ENCODE peak calls at places on chromosomes 1 and 21, in seven cellular contexts. G is right cardiac atrium; W is left lung; Q is lower lobe of right lung; A is endodermal cell; T is CD8-positive, alpha-beta memory T cell; F is SJSA1. J is an unnamed sample.

GRCh38 chr1:228347181-228347580 is 59.5 kb downstream of the TRIM11 start:
- DNase-seq in G (no peak), W (peak), Q (peak), A (peak), T (peak), F (no peak), J (no peak)

GRCh38 chr1:27257155-27257554 is 22.7 kb downstream of the WDTC1 start:
- DNase-seq in G (no peak), W (no peak), Q (no peak), A (no peak), T (no peak), F (no peak), J (no peak)

GRCh38 chr1:55321947-55322346 is 106.8 kb upstream of the USP24 start:
- DNase-seq in G (no peak), W (no peak), Q (no peak), A (peak), T (no peak), F (peak), J (no peak)

GRCh38 chr1:67524143-67525052 is 94.2 kb upstream of the SERBP1 start:
- DNase-seq in G (no peak), W (no peak), Q (no peak), A (peak), T (no peak), F (no peak), J (no peak)

GRCh38 chr21:19507682-19508260 is 1104.2 kb upstream of the TMPRSS15 start:
- DNase-seq in G (no peak), W (no peak), Q (no peak), A (peak), T (no peak), F (no peak), J (peak)

GRCh38 chr1:198320748-198321147 is 163.9 kb downstream of the NEK7 start:
- DNase-seq in G (no peak), W (no peak), Q (no peak), A (no peak), T (no peak), F (no peak), J (no peak)

GRCh38 chr1:180975551-180975950 is 47.1 kb downstream of the STX6 start:
- DNase-seq in G (no peak), W (no peak), Q (no peak), A (no peak), T (no peak), F (no peak), J (no peak)

GRCh38 chr21:27693376-27693775 is 726.5 kb upstream of the ADAMTS5 start:
- DNase-seq in G (no peak), W (no peak), Q (no peak), A (no peak), T (no peak), F (peak), J (no peak)

GRCh38 chr1:180155202-180155682 is 573 bp downstream of the QSOX1 start:
- DNase-seq in G (peak), W (no peak), Q (no peak), A (peak), T (no peak), F (no peak), J (peak)

GRCh38 chr1:107679518-107679917 is 285.5 kb downstream of the VAV3 start:
- DNase-seq in G (no peak), W (no peak), Q (no peak), A (no peak), T (no peak), F (no peak), J (no peak)

GRCh38 chr1:2427051-2427450 is 14.7 kb upstream of the PEX10 start:
- DNase-seq in G (no peak), W (no peak), Q (no peak), A (no peak), T (no peak), F (no peak), J (no peak)

GRCh38 chr1:223763881-223764280 is 51.5 kb downstream of the CAPN2 start:
- DNase-seq in G (no peak), W (no peak), Q (no peak), A (no peak), T (no peak), F (no peak), J (no peak)

GRCh38 chr1:247365023-247365422 is 33.4 kb upstream of the ZNF496 start:
- DNase-seq in G (no peak), W (no peak), Q (no peak), A (no peak), T (no peak), F (no peak), J (no peak)

GRCh38 chr1:157170677-157171515 is 32.7 kb upstream of the ETV3 start:
- DNase-seq in G (peak), W (no peak), Q (peak), A (peak), T (no peak), F (peak), J (peak)

GRCh38 chr1:184838374-184838995 is 83.8 kb upstream of the EDEM3 start:
- DNase-seq in G (peak), W (no peak), Q (no peak), A (no peak), T (no peak), F (no peak), J (no peak)

GRCh38 chr1:2632561-2633361 is at the start of gene MMEL1:
- DNase-seq in G (no peak), W (peak), Q (no peak), A (peak), T (no peak), F (no peak), J (no peak)

GRCh38 chr1:167328306-167328705 is 107.6 kb downstream of the POU2F1 start:
- DNase-seq in G (no peak), W (no peak), Q (no peak), A (no peak), T (no peak), F (no peak), J (no peak)

GRCh38 chr1:118563969-118564951 is 379.2 kb upstream of the SPAG17 start:
- DNase-seq in G (no peak), W (no peak), Q (no peak), A (peak), T (no peak), F (no peak), J (no peak)

GRCh38 chr1:218364028-218364710 is 19.0 kb downstream of the TGFB2 start:
- DNase-seq in G (no peak), W (no peak), Q (no peak), A (no peak), T (no peak), F (peak), J (no peak)

GRCh38 chr1:183106746-183107145 is 79.3 kb upstream of the LAMC2 start:
- DNase-seq in G (no peak), W (no peak), Q (no peak), A (no peak), T (no peak), F (peak), J (no peak)

GRCh38 chr1:107138166-107138565 is 2.7 kb upstream of the NTNG1 start:
- DNase-seq in G (no peak), W (no peak), Q (no peak), A (no peak), T (no peak), F (no peak), J (no peak)

GRCh38 chr21:41443562-41443961 is 17.5 kb downstream of the MX1 start:
- DNase-seq in G (no peak), W (no peak), Q (no peak), A (no peak), T (no peak), F (no peak), J (no peak)

GRCh38 chr21:31604591-31605190 is 54.8 kb upstream of the SOD1 start:
- DNase-seq in G (peak), W (peak), Q (peak), A (peak), T (peak), F (peak), J (peak)

GRCh38 chr1:66351913-66352312 is 182.0 kb upstream of the SGIP1 start:
- DNase-seq in G (no peak), W (no peak), Q (no peak), A (no peak), T (peak), F (no peak), J (no peak)

GRCh38 chr1:205329719-205330118 is 8.2 kb upstream of the NUAK2 start:
- DNase-seq in G (no peak), W (peak), Q (no peak), A (no peak), T (no peak), F (no peak), J (no peak)

GRCh38 chr1:161768986-161769672 is 3.0 kb downstream of the ATF6 start:
- DNase-seq in G (no peak), W (no peak), Q (no peak), A (no peak), T (no peak), F (no peak), J (no peak)

GRCh38 chr21:41091561-41091960 is 76.4 kb upstream of the BACE2 start:
- DNase-seq in G (no peak), W (no peak), Q (no peak), A (no peak), T (no peak), F (no peak), J (no peak)

GRCh38 chr1:228291906-228292608 is 84.2 kb downstream of the OBSCN start:
- DNase-seq in G (no peak), W (peak), Q (peak), A (no peak), T (no peak), F (no peak), J (no peak)

GRCh38 chr1:201213926-201214325 is 23.3 kb downstream of the IGFN1 start:
- DNase-seq in G (no peak), W (peak), Q (no peak), A (no peak), T (no peak), F (no peak), J (no peak)

GRCh38 chr1:201215531-201216357 is 25.1 kb downstream of the IGFN1 start:
- DNase-seq in G (no peak), W (peak), Q (no peak), A (peak), T (no peak), F (no peak), J (no peak)

GRCh38 chr1:201213106-201213770 is 22.6 kb downstream of the IGFN1 start:
- DNase-seq in G (no peak), W (peak), Q (no peak), A (no peak), T (no peak), F (no peak), J (no peak)

GRCh38 chr1:201214461-201214860 is 23.8 kb downstream of the IGFN1 start:
- DNase-seq in G (no peak), W (no peak), Q (no peak), A (peak), T (no peak), F (no peak), J (peak)

DNA sequence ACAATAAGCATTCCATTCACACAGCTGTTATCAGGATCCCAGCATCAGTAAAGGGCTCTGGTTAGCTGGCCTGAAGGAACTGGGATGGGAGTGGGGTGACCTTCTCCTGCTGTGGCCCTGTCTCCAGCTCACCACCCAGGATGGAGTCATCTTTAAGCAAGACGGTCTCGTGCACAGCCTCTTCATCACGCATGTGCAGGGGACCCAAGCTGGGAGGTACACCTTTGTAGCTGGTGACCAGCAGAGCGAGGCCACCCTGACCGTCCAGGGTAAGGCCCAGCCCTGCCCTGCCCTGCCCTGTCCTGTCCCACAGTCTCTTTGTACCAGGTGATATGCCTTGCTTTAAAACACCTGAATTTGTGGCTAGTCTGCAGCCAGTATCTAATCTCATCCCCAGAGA is 24.3 kb downstream of the IGFN1 start:
- DNase-seq in G (no peak), W (peak), Q (no peak), A (peak), T (no peak), F (no peak), J (no peak)
- H3K27ac ChIP-seq in G (no peak), W (no peak), Q (no peak), A (no peak), T (no peak), F (no peak), J (no peak)

GRCh38 chr21:15837603-15838002 is 107.8 kb downstream of the USP25 start:
- DNase-seq in G (no peak), W (no peak), Q (no peak), A (no peak), T (no peak), F (no peak), J (no peak)
- H3K27ac ChIP-seq in G (no peak), W (no peak), Q (peak), A (no peak), T (no peak), F (no peak), J (no peak)

GRCh38 chr1:12143631-12144155 is 23.1 kb upstream of the TNFRSF1B start:
- DNase-seq in G (peak), W (peak), Q (peak), A (no peak), T (no peak), F (peak), J (peak)

GRCh38 chr1:12140676-12141532 is 25.9 kb upstream of the TNFRSF1B start:
- DNase-seq in G (no peak), W (no peak), Q (peak), A (no peak), T (peak), F (no peak), J (no peak)

GRCh38 chr1:12142891-12143630 is 23.7 kb upstream of the TNFRSF1B start:
- DNase-seq in G (peak), W (peak), Q (peak), A (no peak), T (no peak), F (no peak), J (no peak)

GRCh38 chr1:12141533-12141855 is 25.3 kb upstream of the TNFRSF1B start:
- DNase-seq in G (no peak), W (no peak), Q (peak), A (no peak), T (peak), F (no peak), J (no peak)

DNA sequence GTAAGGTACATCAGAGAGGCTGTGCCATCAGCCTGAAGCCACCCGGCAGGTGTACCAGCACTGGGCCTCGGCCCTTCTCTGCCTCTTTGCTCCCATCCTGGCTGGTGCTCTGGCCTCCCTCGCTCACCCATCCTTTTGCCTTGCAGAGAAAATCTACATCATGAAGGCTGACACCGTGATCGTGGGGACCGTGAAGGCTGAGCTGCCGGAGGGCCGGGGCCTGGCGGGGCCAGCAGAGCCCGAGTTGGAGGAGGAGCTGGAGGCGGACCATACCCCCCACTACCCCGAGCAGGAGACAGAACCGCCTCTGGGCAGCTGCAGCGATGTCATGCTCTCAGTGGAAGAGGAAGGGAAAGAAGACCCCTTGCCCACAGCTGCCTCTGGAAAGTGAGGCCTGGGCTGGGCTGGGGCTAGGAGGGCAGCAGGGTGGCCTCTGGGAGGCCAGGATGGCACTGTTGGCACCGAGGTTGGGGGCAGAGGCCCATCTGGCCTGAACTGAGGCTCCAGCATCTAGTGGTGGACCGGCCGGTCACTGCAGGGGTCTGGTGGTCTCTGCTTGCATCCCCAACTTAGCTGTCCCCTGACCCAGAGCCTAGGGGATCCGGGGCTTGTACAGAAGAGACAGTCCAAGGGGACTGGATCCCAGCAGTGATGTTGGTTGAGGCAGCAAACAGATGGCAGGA is 24.5 kb upstream of the TNFRSF1B start:
- DNase-seq in G (no peak), W (no peak), Q (peak), A (no peak), T (peak), F (no peak), J (no peak)
- H3K27ac ChIP-seq in G (no peak), W (peak), Q (peak), A (no peak), T (no peak), F (no peak), J (no peak)

GRCh38 chr1:200302192-200302892 is 107.5 kb downstream of the ZNF281 start:
- DNase-seq in G (no peak), W (peak), Q (peak), A (peak), T (peak), F (peak), J (no peak)
- H3K27ac ChIP-seq in G (no peak), W (peak), Q (peak), A (no peak), T (peak), F (no peak), J (no peak)

GRCh38 chr1:145992502-145992936 is 3.9 kb downstream of the TXNIP start:
- DNase-seq in G (no peak), W (no peak), Q (no peak), A (no peak), T (no peak), F (no peak), J (no peak)

GRCh38 chr1:145993618-145994390 is 2.6 kb downstream of the TXNIP start:
- DNase-seq in G (no peak), W (no peak), Q (no peak), A (peak), T (no peak), F (no peak), J (no peak)

GRCh38 chr1:145994391-145995120 is 1.8 kb downstream of the TXNIP start:
- DNase-seq in G (peak), W (no peak), Q (no peak), A (peak), T (peak), F (no peak), J (no peak)

GRCh38 chr1:145991799-145992412 is 4.5 kb downstream of the TXNIP start:
- DNase-seq in G (no peak), W (no peak), Q (no peak), A (no peak), T (no peak), F (peak), J (peak)

GRCh38 chr1:145992958-145993617 is 3.3 kb downstream of the TXNIP start:
- DNase-seq in G (no peak), W (no peak), Q (no peak), A (no peak), T (no peak), F (no peak), J (no peak)
- H3K27ac ChIP-seq in G (peak), W (peak), Q (peak), A (no peak), T (peak), F (no peak), J (peak)

DNA sequence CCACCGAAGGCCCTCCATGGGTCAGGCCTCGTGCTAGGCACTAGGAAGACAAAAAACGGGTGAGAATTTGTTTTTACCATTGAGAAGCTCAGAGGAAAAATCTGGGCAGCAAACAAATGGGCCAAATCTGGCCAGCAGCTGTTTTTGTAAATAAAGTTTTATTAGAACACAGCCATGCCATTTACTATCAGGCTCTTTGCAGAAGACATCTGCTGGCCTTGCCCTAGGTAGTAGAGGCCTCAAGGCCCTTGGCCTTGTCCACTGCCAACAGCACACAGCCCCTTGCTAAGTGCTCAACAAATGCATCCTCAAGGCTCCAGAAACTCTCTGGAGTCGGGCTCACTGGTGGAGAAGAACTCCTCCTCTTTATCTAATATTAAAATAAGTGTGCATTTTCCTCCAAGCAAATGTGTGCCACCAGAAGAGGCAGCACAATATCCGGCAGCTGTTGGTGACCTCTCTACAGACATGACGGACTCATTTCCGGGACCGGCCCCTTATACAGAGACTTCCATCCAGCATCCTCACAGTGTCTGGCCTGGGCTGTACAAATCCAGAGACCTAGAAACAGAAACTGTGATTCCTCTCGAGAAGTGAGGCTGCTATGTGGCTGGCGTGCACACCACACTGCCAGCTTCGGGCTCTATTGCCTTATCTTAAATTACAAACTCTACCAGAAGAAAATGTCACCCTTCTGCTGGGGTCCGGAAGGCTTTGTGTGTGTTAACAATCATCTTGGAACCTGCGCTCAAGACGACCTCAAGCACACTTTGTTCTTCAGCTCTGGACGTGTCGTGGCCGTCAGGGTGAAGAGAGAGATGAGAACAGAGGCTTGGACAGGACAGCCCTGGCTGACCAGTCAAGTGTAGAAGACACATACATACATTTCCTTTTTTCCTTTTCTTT is 203.9 kb downstream of the TOMM20 start:
- DNase-seq in G (no peak), W (no peak), Q (no peak), A (no peak), T (no peak), F (no peak), J (no peak)
- H3K27ac ChIP-seq in G (peak), W (peak), Q (peak), A (no peak), T (no peak), F (peak), J (no peak)

DNA sequence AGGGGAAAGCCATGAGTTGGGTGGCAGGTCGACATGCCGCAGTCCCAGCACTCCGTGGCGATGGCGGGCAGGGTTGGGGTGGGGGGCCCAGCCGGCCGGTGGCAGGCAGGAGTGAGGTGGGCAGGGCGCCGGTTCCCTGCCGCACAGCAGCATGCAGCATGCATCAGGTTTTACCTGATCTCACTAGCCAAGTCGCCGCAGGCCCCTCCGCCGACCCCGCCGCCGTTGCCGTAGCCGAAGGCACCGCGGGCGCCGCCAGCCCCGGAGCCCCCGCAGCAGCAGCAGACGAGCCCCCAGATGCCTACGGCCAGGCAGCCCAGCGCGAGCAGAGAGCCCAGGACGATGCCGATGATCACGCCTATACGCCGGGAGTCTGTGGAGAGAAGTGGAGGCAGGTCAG is 6.7 kb downstream of the VSIG8 start:
- DNase-seq in G (no peak), W (no peak), Q (no peak), A (no peak), T (no peak), F (no peak), J (no peak)
- H3K27ac ChIP-seq in G (no peak), W (no peak), Q (peak), A (no peak), T (no peak), F (no peak), J (no peak)